ENCODE peak calls at places on chromosomes 13 and 19, in seven cellular contexts. One of them, this sample, is unnamed.

GRCh38 chr13:104320446-104320845 is 1254.2 kb upstream of the SLC10A2 start:
- DNase-seq in stimulated activated CD8-positive, alpha-beta memory T cell treated with anti-CD3 and anti-CD28 coated beads, Interleukin-15, amount 100 ng/mL, for 24 hours: no peak
- DNase-seq in HAP-1: no peak
- DNase-seq in A549: no peak
- DNase-seq in adrenal gland: no peak
- DNase-seq in T-cell: no peak
- DNase-seq in GM10248: no peak
- DNase-seq in this sample: no peak

GRCh38 chr19:56637976-56638555 is 4.9 kb upstream of the SMIM17 start:
- DNase-seq in adrenal gland: peak
- DNase-seq in HAP-1: peak
- DNase-seq in GM10248: peak
- DNase-seq in stimulated activated CD8-positive, alpha-beta memory T cell treated with anti-CD3 and anti-CD28 coated beads, Interleukin-15, amount 100 ng/mL, for 24 hours: no peak
- DNase-seq in A549: peak
- DNase-seq in T-cell: no peak
- DNase-seq in this sample: peak

GRCh38 chr13:112748947-112749346 is 59.1 kb downstream of the ATP11A start:
- DNase-seq in T-cell: no peak
- DNase-seq in stimulated activated CD8-positive, alpha-beta memory T cell treated with anti-CD3 and anti-CD28 coated beads, Interleukin-15, amount 100 ng/mL, for 24 hours: no peak
- DNase-seq in HAP-1: no peak
- DNase-seq in GM10248: no peak
- DNase-seq in A549: no peak
- DNase-seq in adrenal gland: peak
- DNase-seq in this sample: no peak

GRCh38 chr13:41515491-41516139 is 58.3 kb downstream of the RGCC start:
- DNase-seq in GM10248: no peak
- DNase-seq in adrenal gland: no peak
- DNase-seq in HAP-1: no peak
- DNase-seq in T-cell: no peak
- DNase-seq in A549: no peak
- DNase-seq in stimulated activated CD8-positive, alpha-beta memory T cell treated with anti-CD3 and anti-CD28 coated beads, Interleukin-15, amount 100 ng/mL, for 24 hours: no peak
- DNase-seq in this sample: no peak

GRCh38 chr13:71056581-71056980 is 810.4 kb downstream of the DACH1 start:
- DNase-seq in GM10248: no peak
- DNase-seq in adrenal gland: no peak
- DNase-seq in HAP-1: no peak
- DNase-seq in T-cell: no peak
- DNase-seq in stimulated activated CD8-positive, alpha-beta memory T cell treated with anti-CD3 and anti-CD28 coated beads, Interleukin-15, amount 100 ng/mL, for 24 hours: no peak
- DNase-seq in A549: no peak
- DNase-seq in this sample: no peak

GRCh38 chr19:9793051-9793591 is 24.6 kb upstream of the ZNF846 start:
- DNase-seq in T-cell: peak
- DNase-seq in adrenal gland: peak
- DNase-seq in HAP-1: peak
- DNase-seq in stimulated activated CD8-positive, alpha-beta memory T cell treated with anti-CD3 and anti-CD28 coated beads, Interleukin-15, amount 100 ng/mL, for 24 hours: peak
- DNase-seq in A549: peak
- DNase-seq in GM10248: no peak
- DNase-seq in this sample: no peak

GRCh38 chr19:8194528-8195275 is 14.5 kb upstream of the CERS4 start:
- DNase-seq in HAP-1: no peak
- DNase-seq in stimulated activated CD8-positive, alpha-beta memory T cell treated with anti-CD3 and anti-CD28 coated beads, Interleukin-15, amount 100 ng/mL, for 24 hours: no peak
- DNase-seq in GM10248: no peak
- DNase-seq in A549: no peak
- DNase-seq in adrenal gland: no peak
- DNase-seq in T-cell: peak
- DNase-seq in this sample: peak

GRCh38 chr13:57832187-57832586 is 200.6 kb downstream of the PCDH17 start:
- DNase-seq in HAP-1: no peak
- DNase-seq in stimulated activated CD8-positive, alpha-beta memory T cell treated with anti-CD3 and anti-CD28 coated beads, Interleukin-15, amount 100 ng/mL, for 24 hours: no peak
- DNase-seq in GM10248: no peak
- DNase-seq in T-cell: no peak
- DNase-seq in A549: no peak
- DNase-seq in adrenal gland: no peak
- DNase-seq in this sample: no peak

GRCh38 chr19:55459950-55460657 is 1.3 kb downstream of the ISOC2 start:
- DNase-seq in A549: no peak
- DNase-seq in GM10248: no peak
- DNase-seq in T-cell: no peak
- DNase-seq in HAP-1: peak
- DNase-seq in stimulated activated CD8-positive, alpha-beta memory T cell treated with anti-CD3 and anti-CD28 coated beads, Interleukin-15, amount 100 ng/mL, for 24 hours: no peak
- DNase-seq in adrenal gland: no peak
- DNase-seq in this sample: no peak

GRCh38 chr13:111877906-111878305 is 189.0 kb upstream of the SOX1 start:
- DNase-seq in adrenal gland: no peak
- DNase-seq in GM10248: no peak
- DNase-seq in T-cell: no peak
- DNase-seq in HAP-1: no peak
- DNase-seq in stimulated activated CD8-positive, alpha-beta memory T cell treated with anti-CD3 and anti-CD28 coated beads, Interleukin-15, amount 100 ng/mL, for 24 hours: no peak
- DNase-seq in A549: no peak
- DNase-seq in this sample: no peak

GRCh38 chr19:7427944-7428343 is 60.9 kb downstream of the PEX11G start:
- DNase-seq in A549: no peak
- DNase-seq in T-cell: no peak
- DNase-seq in stimulated activated CD8-positive, alpha-beta memory T cell treated with anti-CD3 and anti-CD28 coated beads, Interleukin-15, amount 100 ng/mL, for 24 hours: no peak
- DNase-seq in GM10248: no peak
- DNase-seq in adrenal gland: no peak
- DNase-seq in HAP-1: no peak
- DNase-seq in this sample: no peak

GRCh38 chr19:55437410-55437809 is 5.7 kb downstream of the SHISA7 start:
- DNase-seq in stimulated activated CD8-positive, alpha-beta memory T cell treated with anti-CD3 and anti-CD28 coated beads, Interleukin-15, amount 100 ng/mL, for 24 hours: no peak
- DNase-seq in HAP-1: peak
- DNase-seq in adrenal gland: peak
- DNase-seq in A549: peak
- DNase-seq in GM10248: no peak
- DNase-seq in T-cell: no peak
- DNase-seq in this sample: peak

GRCh38 chr19:17554968-17555479 is 425 bp upstream of the COLGALT1 start:
- DNase-seq in GM10248: no peak
- DNase-seq in adrenal gland: no peak
- DNase-seq in A549: no peak
- DNase-seq in T-cell: no peak
- DNase-seq in HAP-1: no peak
- DNase-seq in stimulated activated CD8-positive, alpha-beta memory T cell treated with anti-CD3 and anti-CD28 coated beads, Interleukin-15, amount 100 ng/mL, for 24 hours: no peak
- DNase-seq in this sample: no peak

GRCh38 chr19:33286899-33287298 is 15.4 kb downstream of the CEBPA start:
- DNase-seq in T-cell: no peak
- DNase-seq in HAP-1: no peak
- DNase-seq in adrenal gland: no peak
- DNase-seq in A549: no peak
- DNase-seq in GM10248: no peak
- DNase-seq in stimulated activated CD8-positive, alpha-beta memory T cell treated with anti-CD3 and anti-CD28 coated beads, Interleukin-15, amount 100 ng/mL, for 24 hours: no peak
- DNase-seq in this sample: no peak

GRCh38 chr19:16856091-16856490 is 26.9 kb downstream of the SIN3B start:
- DNase-seq in HAP-1: no peak
- DNase-seq in adrenal gland: no peak
- DNase-seq in stimulated activated CD8-positive, alpha-beta memory T cell treated with anti-CD3 and anti-CD28 coated beads, Interleukin-15, amount 100 ng/mL, for 24 hours: no peak
- DNase-seq in GM10248: no peak
- DNase-seq in A549: no peak
- DNase-seq in T-cell: no peak
- DNase-seq in this sample: no peak

GRCh38 chr13:60431108-60431700 is 34.2 kb downstream of the TDRD3 start:
- DNase-seq in HAP-1: no peak
- DNase-seq in A549: peak
- DNase-seq in stimulated activated CD8-positive, alpha-beta memory T cell treated with anti-CD3 and anti-CD28 coated beads, Interleukin-15, amount 100 ng/mL, for 24 hours: no peak
- DNase-seq in adrenal gland: no peak
- DNase-seq in GM10248: peak
- DNase-seq in T-cell: no peak
- DNase-seq in this sample: peak

GRCh38 chr13:59641261-59641660 is 522.5 kb downstream of the DIAPH3 start:
- DNase-seq in T-cell: no peak
- DNase-seq in stimulated activated CD8-positive, alpha-beta memory T cell treated with anti-CD3 and anti-CD28 coated beads, Interleukin-15, amount 100 ng/mL, for 24 hours: no peak
- DNase-seq in GM10248: no peak
- DNase-seq in HAP-1: peak
- DNase-seq in adrenal gland: no peak
- DNase-seq in A549: no peak
- DNase-seq in this sample: no peak

GRCh38 chr19:35290381-35291135 is 1.4 kb upstream of the MAG start:
- DNase-seq in T-cell: no peak
- DNase-seq in GM10248: no peak
- DNase-seq in stimulated activated CD8-positive, alpha-beta memory T cell treated with anti-CD3 and anti-CD28 coated beads, Interleukin-15, amount 100 ng/mL, for 24 hours: no peak
- DNase-seq in adrenal gland: no peak
- DNase-seq in HAP-1: no peak
- DNase-seq in A549: no peak
- DNase-seq in this sample: peak

GRCh38 chr19:48999481-49000325 is 6.0 kb downstream of the RUVBL2 start:
- DNase-seq in HAP-1: peak
- DNase-seq in adrenal gland: no peak
- DNase-seq in GM10248: peak
- DNase-seq in T-cell: peak
- DNase-seq in stimulated activated CD8-positive, alpha-beta memory T cell treated with anti-CD3 and anti-CD28 coated beads, Interleukin-15, amount 100 ng/mL, for 24 hours: no peak
- DNase-seq in A549: peak
- DNase-seq in this sample: peak

GRCh38 chr13:21980049-21980448 is 309.2 kb downstream of the FGF9 start:
- DNase-seq in GM10248: no peak
- DNase-seq in HAP-1: no peak
- DNase-seq in T-cell: no peak
- DNase-seq in stimulated activated CD8-positive, alpha-beta memory T cell treated with anti-CD3 and anti-CD28 coated beads, Interleukin-15, amount 100 ng/mL, for 24 hours: no peak
- DNase-seq in adrenal gland: no peak
- DNase-seq in A549: no peak
- DNase-seq in this sample: no peak

GRCh38 chr13:106521101-106521799 is 14.2 kb downstream of the EFNB2 start:
- DNase-seq in T-cell: no peak
- DNase-seq in GM10248: no peak
- DNase-seq in adrenal gland: no peak
- DNase-seq in stimulated activated CD8-positive, alpha-beta memory T cell treated with anti-CD3 and anti-CD28 coated beads, Interleukin-15, amount 100 ng/mL, for 24 hours: no peak
- DNase-seq in HAP-1: no peak
- DNase-seq in A549: no peak
- DNase-seq in this sample: no peak

GRCh38 chr19:42095814-42096230 is 19.9 kb downstream of the ZNF574 start:
- DNase-seq in stimulated activated CD8-positive, alpha-beta memory T cell treated with anti-CD3 and anti-CD28 coated beads, Interleukin-15, amount 100 ng/mL, for 24 hours: no peak
- DNase-seq in A549: no peak
- DNase-seq in GM10248: no peak
- DNase-seq in adrenal gland: no peak
- DNase-seq in HAP-1: peak
- DNase-seq in T-cell: no peak
- DNase-seq in this sample: no peak

GRCh38 chr19:41299755-41300089 is 10.2 kb upstream of the CCDC97 start:
- DNase-seq in T-cell: peak
- DNase-seq in GM10248: no peak
- DNase-seq in stimulated activated CD8-positive, alpha-beta memory T cell treated with anti-CD3 and anti-CD28 coated beads, Interleukin-15, amount 100 ng/mL, for 24 hours: no peak
- DNase-seq in HAP-1: no peak
- DNase-seq in A549: no peak
- DNase-seq in adrenal gland: peak
- DNase-seq in this sample: no peak

GRCh38 chr13:108495686-108496363 is 133.6 kb upstream of the MYO16 start:
- DNase-seq in stimulated activated CD8-positive, alpha-beta memory T cell treated with anti-CD3 and anti-CD28 coated beads, Interleukin-15, amount 100 ng/mL, for 24 hours: no peak
- DNase-seq in HAP-1: no peak
- DNase-seq in T-cell: no peak
- DNase-seq in GM10248: no peak
- DNase-seq in adrenal gland: no peak
- DNase-seq in A549: peak
- DNase-seq in this sample: no peak